ENCODE peak calls at places on chromosome 11, in nine cellular contexts. N, O, Z, P, C, Q, H, A and B are unnamed samples.

GRCh38 chr11:57403176-57404147 is 13.0 kb upstream of the PRG2 start:
- DNase-seq in P (no peak), H (no peak), Q (no peak), Z (no peak), A (no peak), O (no peak), C (no peak), N (no peak), B (no peak)

GRCh38 chr11:134047586-134047999 is 21.3 kb upstream of the JAM3 start:
- DNase-seq in N (peak), C (no peak), O (no peak), Q (no peak), Z (peak), H (no peak), P (no peak), A (no peak), B (peak)

GRCh38 chr11:30992513-30992849 is 377.1 kb downstream of the DCDC1 start:
- DNase-seq in O (no peak), N (peak), H (no peak), C (no peak), Z (no peak), A (no peak), Q (no peak), P (no peak), B (no peak)

GRCh38 chr11:117950320-117950719 is 21.1 kb upstream of the TMPRSS13 start:
- DNase-seq in A (no peak), Q (no peak), N (no peak), H (no peak), C (no peak), O (peak), P (peak), Z (peak), B (no peak)

GRCh38 chr11:77779935-77780334 is 40.6 kb downstream of the RSF1 start:
- DNase-seq in Q (peak), O (no peak), N (peak), C (peak), P (no peak), A (no peak), H (no peak), Z (no peak), B (no peak)

GRCh38 chr11:116736763-116737162 is 36.0 kb downstream of the BUD13 start:
- DNase-seq in N (peak), H (no peak), Z (peak), A (no peak), P (no peak), O (no peak), Q (no peak), C (peak), B (no peak)

GRCh38 chr11:91081440-91082088 is 858.7 kb upstream of the CHORDC1 start:
- DNase-seq in Q (no peak), A (no peak), H (no peak), P (no peak), O (no peak), N (no peak), C (no peak), Z (no peak), B (no peak)

GRCh38 chr11:10263929-10264328 is 30.1 kb downstream of the SBF2 start:
- DNase-seq in A (no peak), Z (no peak), C (no peak), N (no peak), Q (peak), H (no peak), O (no peak), P (no peak), B (no peak)

GRCh38 chr11:33690290-33691050 is 10.2 kb downstream of the C11orf91 start:
- DNase-seq in N (no peak), P (no peak), H (no peak), Q (peak), A (no peak), O (no peak), C (peak), Z (peak), B (peak)

GRCh38 chr11:134742228-134742612 is 330.2 kb upstream of the B3GAT1 start:
- DNase-seq in A (no peak), H (no peak), Z (no peak), O (no peak), Q (no peak), C (no peak), N (no peak), P (no peak), B (peak)